ENCODE peak calls at places on chromosomes 6 and 20, in seven cellular contexts. F is IMR-90, E is HCT116, D is HepG2, Z is GM12878, V is H1, I is K562. X is an unnamed sample.

GRCh38 chr6:152267967-152268845 is 369.0 kb downstream of the SYNE1 start:
- DNase-seq in I (peak), F (no peak), D (peak), E (no peak), Z (no peak), V (no peak), X (peak)

GRCh38 chr20:49431345-49431744 is 51.1 kb downstream of the KCNB1 start:
- DNase-seq in E (no peak), D (no peak), I (no peak), Z (no peak), V (no peak), F (no peak), X (no peak)

GRCh38 chr20:19473894-19474293 is 261.5 kb downstream of the SLC24A3 start:
- DNase-seq in E (no peak), V (no peak), F (no peak), D (no peak), Z (no peak), I (no peak), X (no peak)

GRCh38 chr6:46129301-46129633 is 522 bp upstream of the ENPP4 start:
- DNase-seq in D (no peak), E (no peak), F (no peak), Z (no peak), V (no peak), I (no peak), X (no peak)

GRCh38 chr6:82240191-82240590 is 7.4 kb downstream of the IBTK start:
- DNase-seq in Z (no peak), F (no peak), V (no peak), E (no peak), D (no peak), I (no peak), X (no peak)

GRCh38 chr20:8213831-8214587 is 81.9 kb downstream of the PLCB1 start:
- DNase-seq in F (no peak), Z (peak), I (no peak), E (no peak), V (no peak), D (no peak), X (no peak)

GRCh38 chr6:42010185-42010872 is 40.0 kb upstream of the TAF8 start:
- DNase-seq in D (no peak), E (no peak), F (no peak), V (no peak), Z (no peak), I (peak), X (peak)

GRCh38 chr6:145148392-145149175 is 586.7 kb downstream of the EPM2A start:
- DNase-seq in F (peak), Z (peak), D (peak), V (no peak), I (no peak), E (peak), X (no peak)

GRCh38 chr20:40286991-40287531 is 402.0 kb downstream of the MAFB start:
- DNase-seq in Z (no peak), I (no peak), V (no peak), F (no peak), E (no peak), D (no peak), X (peak)

GRCh38 chr20:48722002-48722731 is 105.6 kb downstream of the PREX1 start:
- DNase-seq in Z (no peak), I (no peak), D (no peak), F (peak), V (no peak), E (no peak), X (peak)

GRCh38 chr20:54340206-54340605 is 132.3 kb downstream of the PFDN4 start:
- DNase-seq in I (no peak), F (peak), E (no peak), V (no peak), D (peak), Z (no peak), X (no peak)

GRCh38 chr6:83270971-83271714 is 78.0 kb downstream of the RWDD2A start:
- DNase-seq in I (no peak), D (no peak), E (peak), Z (no peak), F (peak), V (no peak), X (peak)

GRCh38 chr20:53961527-53961926 is 108.9 kb downstream of the BCAS1 start:
- DNase-seq in D (no peak), I (no peak), F (no peak), Z (no peak), V (no peak), E (no peak), X (peak)

GRCh38 chr6:11899645-11900044 is 112.5 kb upstream of the HIVEP1 start:
- DNase-seq in I (no peak), E (no peak), F (no peak), V (no peak), Z (no peak), D (no peak), X (no peak)

GRCh38 chr6:7431594-7432390 is 42.2 kb downstream of the RIOK1 start:
- DNase-seq in E (no peak), V (no peak), Z (no peak), F (peak), D (peak), I (no peak), X (no peak)

GRCh38 chr6:21565431-21565830 is 28.1 kb upstream of the SOX4 start:
- DNase-seq in I (no peak), V (no peak), F (no peak), D (no peak), E (no peak), Z (no peak), X (no peak)

GRCh38 chr6:154923199-154923869 is 71.8 kb upstream of the TIAM2 start:
- DNase-seq in I (no peak), V (no peak), F (no peak), Z (no peak), D (no peak), E (no peak), X (no peak)

GRCh38 chr6:108951351-108951953 is 103.2 kb downstream of the ARMC2 start:
- DNase-seq in V (no peak), I (no peak), E (no peak), F (peak), D (no peak), Z (no peak), X (no peak)

GRCh38 chr20:38113401-38114325 is 51.4 kb downstream of the TGM2 start:
- DNase-seq in E (peak), V (peak), D (peak), Z (no peak), I (peak), F (no peak), X (no peak)

GRCh38 chr20:34111057-34111711 is 859 bp downstream of the EIF2S2 start:
- DNase-seq in D (no peak), Z (no peak), V (no peak), I (no peak), E (no peak), F (peak), X (peak)

GRCh38 chr20:34109442-34109841 is 2.6 kb downstream of the EIF2S2 start:
- DNase-seq in Z (no peak), F (no peak), D (no peak), I (no peak), V (no peak), E (no peak), X (no peak)

GRCh38 chr20:34112600-34113061 is 588 bp upstream of the EIF2S2 start:
- DNase-seq in F (peak), V (no peak), Z (no peak), I (no peak), E (no peak), D (peak), X (peak)

GRCh38 chr20:34110025-34111013 is 1.7 kb downstream of the EIF2S2 start:
- DNase-seq in I (no peak), E (no peak), D (peak), Z (no peak), V (no peak), F (peak), X (peak)

DNA sequence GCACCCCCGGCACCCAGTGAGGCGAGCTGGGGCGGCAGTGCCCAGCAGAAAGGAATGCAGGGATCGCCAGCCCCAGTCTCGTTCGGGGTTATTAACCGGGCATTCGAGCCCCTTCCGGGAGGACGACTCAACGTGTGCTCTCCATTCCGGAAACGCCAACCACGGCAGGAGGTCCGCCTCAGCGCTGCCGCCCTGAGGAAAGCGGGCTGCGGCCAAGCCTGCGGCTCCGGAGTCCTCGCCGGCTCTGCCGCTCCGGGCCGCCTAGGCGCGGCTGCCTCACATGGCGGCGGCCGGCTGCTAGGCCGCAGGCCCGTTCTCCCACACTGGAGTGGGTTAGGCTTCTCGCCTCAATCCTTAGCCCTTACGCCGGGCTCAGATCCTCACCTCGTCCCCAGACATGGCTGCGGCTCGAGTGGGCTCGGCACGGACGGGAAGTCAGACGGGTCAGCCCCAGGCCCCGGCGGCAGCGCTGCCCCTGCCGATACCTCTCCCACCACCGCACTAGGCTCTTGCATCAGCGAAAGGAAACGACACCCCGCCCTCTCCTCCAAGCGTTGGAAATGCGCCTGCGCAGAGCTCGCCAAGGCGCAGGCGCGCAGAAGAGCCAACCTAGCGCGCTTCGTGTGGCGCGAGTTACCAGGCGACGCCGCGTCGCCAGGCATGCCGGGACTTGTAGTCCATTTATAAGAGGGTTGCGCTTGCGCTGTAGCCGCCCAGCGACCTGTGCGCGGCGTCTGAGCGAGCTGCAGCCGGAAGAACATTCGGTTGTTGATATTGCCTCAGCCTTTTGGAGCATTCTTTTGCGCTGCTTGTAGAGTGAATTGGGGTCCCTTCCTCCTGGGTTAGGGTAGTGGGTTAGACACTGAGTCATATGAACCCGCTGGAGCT is at the start of gene EIF2S2:
- DNase-seq in E (peak), V (peak), F (peak), I (peak), Z (peak), D (peak), X (peak)
- TF ChIP-seq POLR2A in E (peak), V (peak), F (peak), I (peak), Z (peak), D (peak), X (peak)

GRCh38 chr20:25696384-25697131 is at the start of gene ZNF337:
- DNase-seq in D (peak), F (peak), I (peak), E (peak), Z (peak), V (peak), X (peak)

GRCh38 chr20:25697132-25697446 is 436 bp upstream of the ZNF337 start:
- DNase-seq in Z (no peak), V (no peak), E (no peak), D (no peak), I (no peak), F (no peak), X (no peak)

GRCh38 chr20:25699914-25700313 is 3.3 kb upstream of the ZNF337 start:
- DNase-seq in V (no peak), E (no peak), F (no peak), I (no peak), Z (no peak), D (no peak), X (no peak)

GRCh38 chr20:25692499-25692898 is 4.2 kb downstream of the ZNF337 start:
- DNase-seq in D (no peak), V (no peak), Z (no peak), E (no peak), I (no peak), F (no peak), X (no peak)

GRCh38 chr20:25695532-25696383 is 895 bp downstream of the ZNF337 start:
- DNase-seq in I (no peak), F (no peak), V (no peak), E (no peak), D (no peak), Z (no peak), X (no peak)
- H2AFZ ChIP-seq in I (peak), F (peak), V (no peak), E (peak), D (no peak), Z (peak), X (peak)

DNA sequence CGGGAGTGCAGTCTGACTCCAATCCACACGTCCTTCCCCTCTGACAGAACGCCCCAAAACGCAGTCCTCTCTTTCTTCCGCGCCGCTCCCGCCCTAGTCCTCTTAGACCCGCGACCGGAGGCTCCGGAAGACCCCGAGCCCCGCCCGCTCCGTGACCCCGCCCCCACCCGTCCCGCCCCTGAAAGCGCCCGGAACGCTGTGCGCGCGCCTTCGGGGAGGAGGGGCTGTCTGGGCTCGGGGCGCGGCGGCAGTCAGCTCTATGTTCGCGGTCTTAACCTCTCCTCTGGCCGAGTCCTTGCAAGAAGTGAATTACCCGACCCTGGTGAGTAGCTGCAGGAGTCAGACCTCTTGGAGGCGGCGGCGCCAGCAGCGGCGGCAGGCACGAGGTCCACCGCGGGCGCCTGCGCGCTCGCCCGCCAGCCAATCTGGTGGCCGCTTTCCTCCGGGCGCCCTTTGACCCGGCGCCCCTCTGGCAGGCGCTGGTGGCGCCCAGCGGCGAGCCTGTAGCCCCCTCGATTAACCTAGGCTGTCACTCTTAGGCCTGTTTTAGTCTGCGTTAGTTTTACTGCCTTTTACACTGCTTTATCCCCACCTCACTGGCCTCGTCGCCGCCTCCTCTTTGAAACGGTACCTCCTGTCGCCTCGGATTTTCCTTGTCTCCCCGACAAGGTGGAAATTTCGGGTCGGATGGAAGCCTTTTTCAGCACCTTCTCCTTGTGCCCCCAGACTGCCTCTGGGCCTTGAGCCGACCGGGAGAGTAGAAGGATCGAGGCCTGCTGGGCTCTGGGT is at the start of gene MANEA:
- DNase-seq in E (peak), Z (peak), F (peak), D (peak), V (peak), I (peak), X (peak)
- TF ChIP-seq POLR2A in E (peak), Z (peak), F (no peak), D (peak), V (peak), I (peak), X (peak)

GRCh38 chr6:33632603-33633039 is 11.5 kb downstream of the ITPR3 start:
- DNase-seq in I (peak), D (peak), E (peak), Z (no peak), F (no peak), V (peak), X (peak)
- H2AFZ ChIP-seq in I (no peak), D (no peak), E (no peak), Z (no peak), F (peak), V (no peak), X (no peak)

GRCh38 chr6:28335564-28336283 is at the start of gene ZSCAN31:
- DNase-seq in V (peak), I (peak), Z (peak), E (peak), F (peak), D (peak), X (peak)
- TF ChIP-seq POLR2A in V (peak), I (peak), Z (peak), E (peak), F (peak), D (peak), X (peak)

DNA sequence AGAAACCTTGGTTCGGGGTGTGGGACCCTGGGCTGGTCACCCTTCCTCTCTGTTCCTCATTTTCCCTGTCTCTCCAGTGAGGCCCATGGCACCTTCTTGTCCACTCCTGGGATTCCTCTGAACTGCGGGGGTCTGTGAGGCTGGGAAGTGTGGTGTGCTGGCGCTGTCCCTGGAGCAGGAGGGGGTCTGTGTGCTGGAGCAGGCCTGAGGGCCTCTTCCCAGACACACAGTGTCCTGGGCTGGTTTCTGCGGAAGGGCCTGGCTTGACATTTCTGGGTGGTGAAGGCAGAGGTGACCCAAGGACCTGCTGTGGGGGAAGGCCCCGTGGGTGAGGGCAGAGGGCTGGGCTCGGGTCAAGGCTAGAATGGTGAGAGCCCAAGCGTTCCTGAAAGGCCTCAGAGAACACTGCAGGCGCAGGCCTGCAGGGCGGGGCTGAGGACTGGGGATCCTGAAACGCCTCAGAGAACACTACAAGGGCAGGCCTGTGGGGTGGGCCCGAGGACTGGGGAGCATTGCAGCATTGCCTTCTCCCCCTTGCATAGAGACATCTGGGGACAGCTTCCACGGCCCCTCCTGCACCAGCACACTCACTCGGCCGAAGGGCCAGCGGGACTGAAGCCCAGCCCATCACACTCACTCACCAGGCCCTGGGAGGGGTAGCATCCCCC is 10.6 kb upstream of the BAK1 start:
- DNase-seq in E (no peak), D (peak), F (no peak), I (no peak), V (no peak), Z (no peak), X (no peak)
- H2AFZ ChIP-seq in E (no peak), D (no peak), F (peak), I (peak), V (peak), Z (no peak), X (peak)

GRCh38 chr20:33401042-33401921 is at the start of gene CDK5RAP1:
- DNase-seq in V (peak), D (peak), I (peak), E (peak), F (peak), Z (peak), X (peak)
- TF ChIP-seq POLR2A in V (peak), D (peak), I (peak), E (peak), F (peak), Z (peak), X (peak)

DNA sequence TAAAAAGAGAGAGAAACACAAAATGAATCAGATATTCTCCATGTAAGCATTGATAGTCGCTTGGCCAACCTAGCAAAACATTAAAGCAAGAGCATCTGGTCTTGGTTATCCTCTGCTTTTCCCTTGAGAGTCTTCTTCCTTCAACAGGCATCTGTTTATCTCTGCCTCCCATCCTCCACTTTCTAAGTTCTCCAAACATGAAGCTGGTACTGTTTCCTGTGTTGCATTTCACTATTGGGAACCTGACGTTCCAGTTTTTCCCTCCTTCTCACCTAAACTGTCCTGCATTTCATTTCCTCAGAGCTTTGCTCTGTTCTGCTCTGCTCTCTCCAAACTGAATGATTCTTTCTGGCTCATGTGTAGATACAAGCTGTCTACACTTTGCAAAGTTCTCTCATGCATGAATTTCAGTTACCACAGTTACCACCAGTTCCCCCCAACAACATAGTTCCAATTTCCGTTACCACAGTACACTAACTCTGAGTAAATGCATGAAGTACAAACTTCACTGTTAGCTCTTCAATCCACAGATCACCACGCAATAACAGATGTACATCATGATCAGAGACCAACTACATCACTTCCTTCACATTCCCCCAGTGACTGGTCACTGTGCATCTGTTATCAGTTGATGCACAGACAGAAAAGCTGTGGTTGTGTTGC is 86.7 kb upstream of the F13A1 start:
- DNase-seq in V (no peak), F (no peak), Z (peak), D (no peak), I (no peak), E (no peak), X (no peak)
- H2AFZ ChIP-seq in V (peak), F (no peak), Z (peak), D (no peak), I (no peak), E (no peak), X (no peak)

X was measured in endothelial cell of umbilical vein.